ENCODE peak calls at places on chromosomes 3 and 15, in eight cellular contexts. One of them, this sample, is unnamed.
A peak's percentile ranks its signal among the peaks of the same experiment; 100 is the strongest.

GRCh38 chr15:64754663-64755426 is 20.5 kb downstream of the RBPMS2 start:
- DNase-seq in foreskin fibroblast: no peak
- DNase-seq in cardiac muscle cell: no peak
- DNase-seq in WERI-Rb-1: no peak
- DNase-seq in LNCaP clone FGC: no peak
- DNase-seq in HFFc6: no peak
- DNase-seq in tibial artery: no peak
- DNase-seq in tibial nerve: no peak
- DNase-seq in this sample: no peak

GRCh38 chr3:190076601-190077444 is 43.9 kb downstream of the P3H2 start:
- DNase-seq in foreskin fibroblast: peak; percentile 96
- DNase-seq in cardiac muscle cell: peak; percentile 66
- DNase-seq in HFFc6: peak; percentile 99
- DNase-seq in tibial nerve: no peak
- DNase-seq in tibial artery: peak; percentile 35
- DNase-seq in WERI-Rb-1: no peak
- DNase-seq in LNCaP clone FGC: no peak
- DNase-seq in this sample: no peak

GRCh38 chr3:197595470-197596185 is 39.9 kb upstream of the BDH1 start:
- DNase-seq in HFFc6: no peak
- DNase-seq in cardiac muscle cell: no peak
- DNase-seq in WERI-Rb-1: no peak
- DNase-seq in foreskin fibroblast: peak; percentile 23
- DNase-seq in tibial nerve: no peak
- DNase-seq in LNCaP clone FGC: no peak
- DNase-seq in tibial artery: no peak
- DNase-seq in this sample: no peak

GRCh38 chr3:182979719-182980191 is 583 bp downstream of the DCUN1D1 start:
- DNase-seq in WERI-Rb-1: peak; percentile 29
- DNase-seq in LNCaP clone FGC: no peak
- DNase-seq in cardiac muscle cell: peak; percentile 57
- DNase-seq in foreskin fibroblast: peak; percentile 42
- DNase-seq in tibial artery: peak; percentile 23
- DNase-seq in HFFc6: no peak
- DNase-seq in tibial nerve: peak; percentile 11
- DNase-seq in this sample: peak; percentile 52

GRCh38 chr3:67602816-67603215 is 51.6 kb downstream of the SUCLG2 start:
- DNase-seq in WERI-Rb-1: no peak
- DNase-seq in tibial artery: no peak
- DNase-seq in foreskin fibroblast: no peak
- DNase-seq in tibial nerve: no peak
- DNase-seq in LNCaP clone FGC: no peak
- DNase-seq in HFFc6: no peak
- DNase-seq in cardiac muscle cell: no peak
- DNase-seq in this sample: no peak

GRCh38 chr15:77044228-77045042 is 26.5 kb downstream of the TSPAN3 start:
- DNase-seq in foreskin fibroblast: no peak
- DNase-seq in cardiac muscle cell: no peak
- DNase-seq in HFFc6: no peak
- DNase-seq in tibial nerve: no peak
- DNase-seq in LNCaP clone FGC: no peak
- DNase-seq in WERI-Rb-1: no peak
- DNase-seq in tibial artery: no peak
- DNase-seq in this sample: no peak

GRCh38 chr15:95511680-95512079 is 818.8 kb upstream of the NR2F2 start:
- DNase-seq in cardiac muscle cell: no peak
- DNase-seq in WERI-Rb-1: no peak
- DNase-seq in foreskin fibroblast: no peak
- DNase-seq in tibial artery: no peak
- DNase-seq in LNCaP clone FGC: no peak
- DNase-seq in tibial nerve: no peak
- DNase-seq in HFFc6: peak; percentile 51
- DNase-seq in this sample: no peak

GRCh38 chr15:46080018-46080417 is 445.2 kb downstream of the SQOR start:
- DNase-seq in cardiac muscle cell: no peak
- DNase-seq in tibial nerve: no peak
- DNase-seq in HFFc6: no peak
- DNase-seq in LNCaP clone FGC: no peak
- DNase-seq in WERI-Rb-1: no peak
- DNase-seq in foreskin fibroblast: peak; percentile 4
- DNase-seq in tibial artery: no peak
- DNase-seq in this sample: peak; percentile 78

GRCh38 chr15:87312221-87312620 is 944.3 kb downstream of the NTRK3 start:
- DNase-seq in WERI-Rb-1: no peak
- DNase-seq in cardiac muscle cell: no peak
- DNase-seq in tibial nerve: no peak
- DNase-seq in HFFc6: no peak
- DNase-seq in tibial artery: no peak
- DNase-seq in foreskin fibroblast: no peak
- DNase-seq in LNCaP clone FGC: no peak
- DNase-seq in this sample: no peak

GRCh38 chr3:167406876-167407492 is 26.9 kb upstream of the ZBBX start:
- DNase-seq in cardiac muscle cell: peak; percentile 82
- DNase-seq in HFFc6: no peak
- DNase-seq in LNCaP clone FGC: peak; percentile 57
- DNase-seq in tibial nerve: no peak
- DNase-seq in foreskin fibroblast: no peak
- DNase-seq in tibial artery: peak; percentile 22
- DNase-seq in WERI-Rb-1: peak; percentile 54
- DNase-seq in this sample: peak; percentile 42

GRCh38 chr3:195556390-195556789 is 13.3 kb upstream of the PPP1R2 start:
- DNase-seq in LNCaP clone FGC: no peak
- DNase-seq in tibial nerve: no peak
- DNase-seq in tibial artery: no peak
- DNase-seq in HFFc6: no peak
- DNase-seq in cardiac muscle cell: peak; percentile 47
- DNase-seq in WERI-Rb-1: no peak
- DNase-seq in foreskin fibroblast: peak; percentile 28
- DNase-seq in this sample: no peak

GRCh38 chr3:195555110-195555509 is 12.0 kb upstream of the PPP1R2 start:
- DNase-seq in tibial artery: no peak
- DNase-seq in cardiac muscle cell: no peak
- DNase-seq in HFFc6: no peak
- DNase-seq in LNCaP clone FGC: no peak
- DNase-seq in foreskin fibroblast: no peak
- DNase-seq in tibial nerve: no peak
- DNase-seq in WERI-Rb-1: no peak
- DNase-seq in this sample: no peak

GRCh38 chr3:195559723-195560409 is 16.7 kb upstream of the PPP1R2 start:
- DNase-seq in LNCaP clone FGC: no peak
- DNase-seq in foreskin fibroblast: no peak
- DNase-seq in WERI-Rb-1: no peak
- DNase-seq in cardiac muscle cell: no peak
- DNase-seq in tibial artery: no peak
- DNase-seq in tibial nerve: no peak
- DNase-seq in HFFc6: no peak
- DNase-seq in this sample: no peak

GRCh38 chr3:195557327-195557726 is 14.2 kb upstream of the PPP1R2 start:
- DNase-seq in tibial nerve: no peak
- DNase-seq in foreskin fibroblast: no peak
- DNase-seq in tibial artery: no peak
- DNase-seq in WERI-Rb-1: no peak
- DNase-seq in LNCaP clone FGC: no peak
- DNase-seq in cardiac muscle cell: no peak
- DNase-seq in HFFc6: no peak
- DNase-seq in this sample: no peak

DNA sequence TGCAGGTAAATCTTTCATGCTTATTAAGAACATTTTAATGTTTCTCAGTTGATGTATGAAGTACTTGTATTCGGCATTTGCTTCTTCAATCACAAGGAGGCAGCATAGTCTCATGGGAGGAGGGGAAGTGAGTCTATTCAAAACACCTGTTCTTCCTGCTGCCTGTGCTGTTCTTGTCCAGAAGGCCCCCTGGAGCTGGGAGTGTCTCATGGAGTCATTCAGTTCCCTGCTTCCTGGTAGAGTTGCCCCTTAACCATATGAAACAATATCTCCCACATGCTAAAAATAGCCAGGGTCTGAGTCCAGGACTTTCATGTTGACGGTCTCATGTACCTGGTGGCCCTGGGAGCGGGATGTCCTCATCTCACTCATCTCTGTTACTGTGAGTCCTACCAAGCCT is 15.5 kb upstream of the PPP1R2 start:
- DNase-seq in foreskin fibroblast: peak; percentile 76
- DNase-seq in tibial nerve: no peak
- DNase-seq in WERI-Rb-1: peak; percentile 30
- DNase-seq in cardiac muscle cell: peak; percentile 63
- DNase-seq in LNCaP clone FGC: peak; percentile 50
- DNase-seq in HFFc6: no peak
- DNase-seq in tibial artery: no peak
- DNase-seq in this sample: no peak
- TF ChIP-seq CTCF in foreskin fibroblast: peak; percentile 21
- TF ChIP-seq CTCF in tibial nerve: peak; percentile 40
- TF ChIP-seq CTCF in WERI-Rb-1: peak; percentile 62
- TF ChIP-seq CTCF in cardiac muscle cell: peak; percentile 48
- TF ChIP-seq CTCF in LNCaP clone FGC: peak; percentile 83
- TF ChIP-seq CTCF in HFFc6: peak; percentile 50
- TF ChIP-seq CTCF in tibial artery: no peak
- TF ChIP-seq CTCF in this sample: no peak

GRCh38 chr15:69377137-69377536 is 37.0 kb upstream of the KIF23 start:
- DNase-seq in HFFc6: no peak
- DNase-seq in WERI-Rb-1: no peak
- DNase-seq in tibial artery: no peak
- DNase-seq in cardiac muscle cell: no peak
- DNase-seq in LNCaP clone FGC: no peak
- DNase-seq in tibial nerve: no peak
- DNase-seq in foreskin fibroblast: no peak
- DNase-seq in this sample: no peak

GRCh38 chr15:69375151-69375790 is 38.9 kb upstream of the KIF23 start:
- DNase-seq in HFFc6: no peak
- DNase-seq in foreskin fibroblast: no peak
- DNase-seq in WERI-Rb-1: no peak
- DNase-seq in cardiac muscle cell: no peak
- DNase-seq in tibial nerve: no peak
- DNase-seq in LNCaP clone FGC: no peak
- DNase-seq in tibial artery: no peak
- DNase-seq in this sample: no peak

GRCh38 chr15:69380726-69381105 is 33.4 kb upstream of the KIF23 start:
- DNase-seq in HFFc6: no peak
- DNase-seq in cardiac muscle cell: no peak
- DNase-seq in LNCaP clone FGC: no peak
- DNase-seq in tibial nerve: no peak
- DNase-seq in foreskin fibroblast: no peak
- DNase-seq in WERI-Rb-1: no peak
- DNase-seq in tibial artery: no peak
- DNase-seq in this sample: no peak

GRCh38 chr15:69384626-69385025 is 29.5 kb upstream of the KIF23 start:
- DNase-seq in tibial nerve: no peak
- DNase-seq in HFFc6: no peak
- DNase-seq in cardiac muscle cell: no peak
- DNase-seq in tibial artery: no peak
- DNase-seq in WERI-Rb-1: no peak
- DNase-seq in LNCaP clone FGC: no peak
- DNase-seq in foreskin fibroblast: no peak
- DNase-seq in this sample: no peak

DNA sequence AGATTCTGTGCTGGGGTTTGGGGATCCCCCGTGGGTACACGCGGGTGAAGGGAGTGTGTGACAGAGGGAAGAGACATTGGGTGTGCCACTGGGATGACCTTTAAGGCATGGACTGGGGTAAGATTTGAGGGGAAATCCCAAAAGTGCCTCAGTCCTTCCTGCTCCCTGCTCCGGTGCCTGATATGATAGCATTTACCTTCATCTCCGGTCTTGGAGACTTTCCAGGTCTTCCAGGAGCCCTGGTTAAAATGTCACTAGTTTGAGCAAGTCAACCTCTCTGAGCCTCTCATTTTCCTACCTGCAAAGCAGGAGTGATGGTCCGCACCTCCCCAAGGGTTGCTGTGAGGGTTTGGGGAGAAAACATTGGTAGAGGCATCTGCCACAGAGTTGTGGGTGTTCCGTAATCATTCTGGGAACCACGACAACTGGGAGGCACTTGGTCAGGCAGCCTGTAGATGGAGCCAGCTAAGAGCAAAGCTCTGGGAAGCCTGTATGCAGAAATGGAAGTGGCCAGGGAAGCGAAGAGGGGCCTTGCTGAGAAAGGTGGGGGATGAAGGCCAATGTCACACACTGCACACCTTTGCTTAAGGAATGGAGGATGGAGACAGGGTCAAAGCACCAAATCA is 33.9 kb upstream of the KIF23 start:
- DNase-seq in HFFc6: no peak
- DNase-seq in foreskin fibroblast: peak; percentile 26
- DNase-seq in tibial nerve: no peak
- DNase-seq in WERI-Rb-1: peak; percentile 44
- DNase-seq in tibial artery: no peak
- DNase-seq in LNCaP clone FGC: no peak
- DNase-seq in cardiac muscle cell: peak; percentile 32
- DNase-seq in this sample: no peak
- TF ChIP-seq CTCF in HFFc6: peak; percentile 36
- TF ChIP-seq CTCF in foreskin fibroblast: peak; percentile 21
- TF ChIP-seq CTCF in tibial nerve: no peak
- TF ChIP-seq CTCF in WERI-Rb-1: peak; percentile 73
- TF ChIP-seq CTCF in tibial artery: no peak
- TF ChIP-seq CTCF in LNCaP clone FGC: peak; percentile 50
- TF ChIP-seq CTCF in cardiac muscle cell: peak; percentile 50
- TF ChIP-seq CTCF in this sample: no peak

GRCh38 chr3:149486726-149487125 is 12.2 kb downstream of the TM4SF4 start:
- DNase-seq in WERI-Rb-1: no peak
- DNase-seq in cardiac muscle cell: no peak
- DNase-seq in LNCaP clone FGC: no peak
- DNase-seq in tibial nerve: no peak
- DNase-seq in tibial artery: no peak
- DNase-seq in foreskin fibroblast: no peak
- DNase-seq in HFFc6: no peak
- DNase-seq in this sample: no peak

GRCh38 chr3:149490260-149490971 is 15.9 kb downstream of the TM4SF4 start:
- DNase-seq in cardiac muscle cell: no peak
- DNase-seq in WERI-Rb-1: no peak
- DNase-seq in LNCaP clone FGC: peak; percentile 63
- DNase-seq in HFFc6: no peak
- DNase-seq in foreskin fibroblast: no peak
- DNase-seq in tibial artery: no peak
- DNase-seq in tibial nerve: no peak
- DNase-seq in this sample: no peak

GRCh38 chr3:149487598-149488197 is 13.2 kb downstream of the TM4SF4 start:
- DNase-seq in foreskin fibroblast: no peak
- DNase-seq in tibial nerve: no peak
- DNase-seq in WERI-Rb-1: peak; percentile 50
- DNase-seq in tibial artery: no peak
- DNase-seq in cardiac muscle cell: no peak
- DNase-seq in HFFc6: no peak
- DNase-seq in LNCaP clone FGC: no peak
- DNase-seq in this sample: peak; percentile 69

GRCh38 chr3:149493315-149494021 is 19.0 kb downstream of the TM4SF4 start:
- DNase-seq in LNCaP clone FGC: no peak
- DNase-seq in foreskin fibroblast: no peak
- DNase-seq in cardiac muscle cell: no peak
- DNase-seq in HFFc6: no peak
- DNase-seq in WERI-Rb-1: no peak
- DNase-seq in tibial artery: no peak
- DNase-seq in tibial nerve: no peak
- DNase-seq in this sample: no peak

GRCh38 chr3:149489060-149489690 is 14.7 kb downstream of the TM4SF4 start:
- DNase-seq in tibial nerve: no peak
- DNase-seq in tibial artery: no peak
- DNase-seq in foreskin fibroblast: no peak
- DNase-seq in HFFc6: no peak
- DNase-seq in WERI-Rb-1: peak; percentile 35
- DNase-seq in LNCaP clone FGC: no peak
- DNase-seq in cardiac muscle cell: peak; percentile 20
- DNase-seq in this sample: no peak
- TF ChIP-seq CTCF in tibial nerve: peak; percentile 19
- TF ChIP-seq CTCF in tibial artery: peak; percentile 31
- TF ChIP-seq CTCF in foreskin fibroblast: peak; percentile 50
- TF ChIP-seq CTCF in HFFc6: peak; percentile 78
- TF ChIP-seq CTCF in WERI-Rb-1: peak; percentile 64
- TF ChIP-seq CTCF in LNCaP clone FGC: peak; percentile 50
- TF ChIP-seq CTCF in cardiac muscle cell: peak; percentile 71
- TF ChIP-seq CTCF in this sample: peak; percentile 47

GRCh38 chr3:192772495-192772894 is 45.2 kb upstream of the FGF12 start:
- DNase-seq in tibial nerve: no peak
- DNase-seq in cardiac muscle cell: peak; percentile 50
- DNase-seq in WERI-Rb-1: peak; percentile 47
- DNase-seq in tibial artery: no peak
- DNase-seq in foreskin fibroblast: no peak
- DNase-seq in HFFc6: peak; percentile 23
- DNase-seq in LNCaP clone FGC: peak; percentile 22
- DNase-seq in this sample: peak; percentile 60
- TF ChIP-seq CTCF in tibial nerve: no peak
- TF ChIP-seq CTCF in cardiac muscle cell: peak; percentile 44
- TF ChIP-seq CTCF in WERI-Rb-1: peak; percentile 61
- TF ChIP-seq CTCF in tibial artery: no peak
- TF ChIP-seq CTCF in foreskin fibroblast: peak; percentile 38
- TF ChIP-seq CTCF in HFFc6: peak; percentile 47
- TF ChIP-seq CTCF in LNCaP clone FGC: peak; percentile 96
- TF ChIP-seq CTCF in this sample: peak; percentile 27

This sample was measured in glutamatergic neuron.